ENCODE peak calls at places on chromosomes 11 and 22, in five cellular contexts. One of them, this sample, is unnamed.

GRCh38 chr11:134485316-134485715 is 73.3 kb upstream of the B3GAT1 start:
- DNase-seq in stimulated activated CD4-positive, alpha-beta T cell treated with anti-CD3 and anti-CD28 coated beads, Interleukin-12 subunit alpha, Interleukin-12 subunit beta, amount 100 ng/mL, for 48 hours: no peak
- DNase-seq in activated T-cell treated with anti-CD3 and anti-CD28 coated beads for 24 hours: no peak
- DNase-seq in trophoblast cell: no peak
- DNase-seq in NCI-H1105 treated with DMSO at 0.1 percent for 48 hours: no peak
- DNase-seq in this sample: no peak

GRCh38 chr11:69049490-69049867 is 747 bp downstream of the TPCN2 start:
- DNase-seq in stimulated activated CD4-positive, alpha-beta T cell treated with anti-CD3 and anti-CD28 coated beads, Interleukin-12 subunit alpha, Interleukin-12 subunit beta, amount 100 ng/mL, for 48 hours: no peak
- DNase-seq in activated T-cell treated with anti-CD3 and anti-CD28 coated beads for 24 hours: no peak
- DNase-seq in trophoblast cell: no peak
- DNase-seq in NCI-H1105 treated with DMSO at 0.1 percent for 48 hours: no peak
- DNase-seq in this sample: no peak

GRCh38 chr11:74072721-74073120 is 63.8 kb upstream of the UCP3 start:
- DNase-seq in stimulated activated CD4-positive, alpha-beta T cell treated with anti-CD3 and anti-CD28 coated beads, Interleukin-12 subunit alpha, Interleukin-12 subunit beta, amount 100 ng/mL, for 48 hours: no peak
- DNase-seq in activated T-cell treated with anti-CD3 and anti-CD28 coated beads for 24 hours: no peak
- DNase-seq in trophoblast cell: no peak
- DNase-seq in NCI-H1105 treated with DMSO at 0.1 percent for 48 hours: peak
- DNase-seq in this sample: no peak

GRCh38 chr11:120858740-120859139 is 165.2 kb upstream of the TBCEL start:
- DNase-seq in stimulated activated CD4-positive, alpha-beta T cell treated with anti-CD3 and anti-CD28 coated beads, Interleukin-12 subunit alpha, Interleukin-12 subunit beta, amount 100 ng/mL, for 48 hours: no peak
- DNase-seq in activated T-cell treated with anti-CD3 and anti-CD28 coated beads for 24 hours: no peak
- DNase-seq in trophoblast cell: peak
- DNase-seq in NCI-H1105 treated with DMSO at 0.1 percent for 48 hours: no peak
- DNase-seq in this sample: no peak

GRCh38 chr22:38205261-38206128 is 3.7 kb downstream of the MAFF start:
- DNase-seq in stimulated activated CD4-positive, alpha-beta T cell treated with anti-CD3 and anti-CD28 coated beads, Interleukin-12 subunit alpha, Interleukin-12 subunit beta, amount 100 ng/mL, for 48 hours: no peak
- DNase-seq in activated T-cell treated with anti-CD3 and anti-CD28 coated beads for 24 hours: no peak
- DNase-seq in trophoblast cell: no peak
- DNase-seq in NCI-H1105 treated with DMSO at 0.1 percent for 48 hours: no peak
- DNase-seq in this sample: peak

GRCh38 chr11:3942160-3942955 is 86.9 kb downstream of the STIM1 start:
- DNase-seq in stimulated activated CD4-positive, alpha-beta T cell treated with anti-CD3 and anti-CD28 coated beads, Interleukin-12 subunit alpha, Interleukin-12 subunit beta, amount 100 ng/mL, for 48 hours: no peak
- DNase-seq in activated T-cell treated with anti-CD3 and anti-CD28 coated beads for 24 hours: no peak
- DNase-seq in trophoblast cell: no peak
- DNase-seq in NCI-H1105 treated with DMSO at 0.1 percent for 48 hours: no peak
- DNase-seq in this sample: no peak

GRCh38 chr11:111336582-111337256 is 38.4 kb downstream of the POU2AF3 start:
- DNase-seq in stimulated activated CD4-positive, alpha-beta T cell treated with anti-CD3 and anti-CD28 coated beads, Interleukin-12 subunit alpha, Interleukin-12 subunit beta, amount 100 ng/mL, for 48 hours: no peak
- DNase-seq in activated T-cell treated with anti-CD3 and anti-CD28 coated beads for 24 hours: no peak
- DNase-seq in trophoblast cell: peak
- DNase-seq in NCI-H1105 treated with DMSO at 0.1 percent for 48 hours: no peak
- DNase-seq in this sample: no peak

GRCh38 chr22:46107089-46107664 is 43.1 kb upstream of the PPARA start:
- DNase-seq in stimulated activated CD4-positive, alpha-beta T cell treated with anti-CD3 and anti-CD28 coated beads, Interleukin-12 subunit alpha, Interleukin-12 subunit beta, amount 100 ng/mL, for 48 hours: no peak
- DNase-seq in activated T-cell treated with anti-CD3 and anti-CD28 coated beads for 24 hours: no peak
- DNase-seq in trophoblast cell: no peak
- DNase-seq in NCI-H1105 treated with DMSO at 0.1 percent for 48 hours: peak
- DNase-seq in this sample: peak

GRCh38 chr11:44565746-44566558 is 489 bp downstream of the CD82 start:
- DNase-seq in stimulated activated CD4-positive, alpha-beta T cell treated with anti-CD3 and anti-CD28 coated beads, Interleukin-12 subunit alpha, Interleukin-12 subunit beta, amount 100 ng/mL, for 48 hours: no peak
- DNase-seq in activated T-cell treated with anti-CD3 and anti-CD28 coated beads for 24 hours: no peak
- DNase-seq in trophoblast cell: no peak
- DNase-seq in NCI-H1105 treated with DMSO at 0.1 percent for 48 hours: peak
- DNase-seq in this sample: no peak

GRCh38 chr11:77346906-77347603 is 45.6 kb upstream of the GDPD4 start:
- DNase-seq in stimulated activated CD4-positive, alpha-beta T cell treated with anti-CD3 and anti-CD28 coated beads, Interleukin-12 subunit alpha, Interleukin-12 subunit beta, amount 100 ng/mL, for 48 hours: no peak
- DNase-seq in activated T-cell treated with anti-CD3 and anti-CD28 coated beads for 24 hours: no peak
- DNase-seq in trophoblast cell: peak
- DNase-seq in NCI-H1105 treated with DMSO at 0.1 percent for 48 hours: no peak
- DNase-seq in this sample: no peak

GRCh38 chr11:134116210-134116609 is 47.3 kb downstream of the JAM3 start:
- DNase-seq in stimulated activated CD4-positive, alpha-beta T cell treated with anti-CD3 and anti-CD28 coated beads, Interleukin-12 subunit alpha, Interleukin-12 subunit beta, amount 100 ng/mL, for 48 hours: no peak
- DNase-seq in activated T-cell treated with anti-CD3 and anti-CD28 coated beads for 24 hours: no peak
- DNase-seq in trophoblast cell: no peak
- DNase-seq in NCI-H1105 treated with DMSO at 0.1 percent for 48 hours: no peak
- DNase-seq in this sample: no peak

GRCh38 chr11:74809820-74810219 is 61.2 kb downstream of the RNF169 start:
- DNase-seq in stimulated activated CD4-positive, alpha-beta T cell treated with anti-CD3 and anti-CD28 coated beads, Interleukin-12 subunit alpha, Interleukin-12 subunit beta, amount 100 ng/mL, for 48 hours: no peak
- DNase-seq in activated T-cell treated with anti-CD3 and anti-CD28 coated beads for 24 hours: no peak
- DNase-seq in trophoblast cell: no peak
- DNase-seq in NCI-H1105 treated with DMSO at 0.1 percent for 48 hours: no peak
- DNase-seq in this sample: no peak

GRCh38 chr11:111944139-111944538 is 7.0 kb downstream of the DIXDC1 start:
- DNase-seq in stimulated activated CD4-positive, alpha-beta T cell treated with anti-CD3 and anti-CD28 coated beads, Interleukin-12 subunit alpha, Interleukin-12 subunit beta, amount 100 ng/mL, for 48 hours: no peak
- DNase-seq in activated T-cell treated with anti-CD3 and anti-CD28 coated beads for 24 hours: no peak
- DNase-seq in trophoblast cell: peak
- DNase-seq in NCI-H1105 treated with DMSO at 0.1 percent for 48 hours: no peak
- DNase-seq in this sample: no peak

GRCh38 chr11:109203176-109203575 is 218.8 kb upstream of the C11orf87 start:
- DNase-seq in stimulated activated CD4-positive, alpha-beta T cell treated with anti-CD3 and anti-CD28 coated beads, Interleukin-12 subunit alpha, Interleukin-12 subunit beta, amount 100 ng/mL, for 48 hours: no peak
- DNase-seq in activated T-cell treated with anti-CD3 and anti-CD28 coated beads for 24 hours: no peak
- DNase-seq in trophoblast cell: no peak
- DNase-seq in NCI-H1105 treated with DMSO at 0.1 percent for 48 hours: no peak
- DNase-seq in this sample: no peak

GRCh38 chr11:9210922-9211320 is 54.2 kb downstream of the DENND5A start:
- DNase-seq in stimulated activated CD4-positive, alpha-beta T cell treated with anti-CD3 and anti-CD28 coated beads, Interleukin-12 subunit alpha, Interleukin-12 subunit beta, amount 100 ng/mL, for 48 hours: no peak
- DNase-seq in activated T-cell treated with anti-CD3 and anti-CD28 coated beads for 24 hours: no peak
- DNase-seq in trophoblast cell: no peak
- DNase-seq in NCI-H1105 treated with DMSO at 0.1 percent for 48 hours: no peak
- DNase-seq in this sample: no peak

GRCh38 chr22:23306438-23306921 is 126.2 kb downstream of the BCR start:
- DNase-seq in stimulated activated CD4-positive, alpha-beta T cell treated with anti-CD3 and anti-CD28 coated beads, Interleukin-12 subunit alpha, Interleukin-12 subunit beta, amount 100 ng/mL, for 48 hours: no peak
- DNase-seq in activated T-cell treated with anti-CD3 and anti-CD28 coated beads for 24 hours: no peak
- DNase-seq in trophoblast cell: no peak
- DNase-seq in NCI-H1105 treated with DMSO at 0.1 percent for 48 hours: no peak
- DNase-seq in this sample: peak

GRCh38 chr11:35389897-35390462 is 29.4 kb downstream of the SLC1A2 start:
- DNase-seq in stimulated activated CD4-positive, alpha-beta T cell treated with anti-CD3 and anti-CD28 coated beads, Interleukin-12 subunit alpha, Interleukin-12 subunit beta, amount 100 ng/mL, for 48 hours: peak
- DNase-seq in activated T-cell treated with anti-CD3 and anti-CD28 coated beads for 24 hours: no peak
- DNase-seq in trophoblast cell: no peak
- DNase-seq in NCI-H1105 treated with DMSO at 0.1 percent for 48 hours: no peak
- DNase-seq in this sample: no peak

GRCh38 chr11:57210731-57211335 is 26.2 kb downstream of the APLNR start:
- DNase-seq in stimulated activated CD4-positive, alpha-beta T cell treated with anti-CD3 and anti-CD28 coated beads, Interleukin-12 subunit alpha, Interleukin-12 subunit beta, amount 100 ng/mL, for 48 hours: no peak
- DNase-seq in activated T-cell treated with anti-CD3 and anti-CD28 coated beads for 24 hours: no peak
- DNase-seq in trophoblast cell: no peak
- DNase-seq in NCI-H1105 treated with DMSO at 0.1 percent for 48 hours: no peak
- DNase-seq in this sample: no peak

GRCh38 chr22:43293661-43294392 is 49.3 kb downstream of the SCUBE1 start:
- DNase-seq in stimulated activated CD4-positive, alpha-beta T cell treated with anti-CD3 and anti-CD28 coated beads, Interleukin-12 subunit alpha, Interleukin-12 subunit beta, amount 100 ng/mL, for 48 hours: no peak
- DNase-seq in activated T-cell treated with anti-CD3 and anti-CD28 coated beads for 24 hours: no peak
- DNase-seq in trophoblast cell: peak
- DNase-seq in NCI-H1105 treated with DMSO at 0.1 percent for 48 hours: no peak
- DNase-seq in this sample: peak

GRCh38 chr22:36554101-36554500 is 25.1 kb upstream of the EIF3D start:
- DNase-seq in stimulated activated CD4-positive, alpha-beta T cell treated with anti-CD3 and anti-CD28 coated beads, Interleukin-12 subunit alpha, Interleukin-12 subunit beta, amount 100 ng/mL, for 48 hours: no peak
- DNase-seq in activated T-cell treated with anti-CD3 and anti-CD28 coated beads for 24 hours: no peak
- DNase-seq in trophoblast cell: no peak
- DNase-seq in NCI-H1105 treated with DMSO at 0.1 percent for 48 hours: no peak
- DNase-seq in this sample: no peak

GRCh38 chr11:123943738-123944137 is at the start of gene OR6T1:
- DNase-seq in stimulated activated CD4-positive, alpha-beta T cell treated with anti-CD3 and anti-CD28 coated beads, Interleukin-12 subunit alpha, Interleukin-12 subunit beta, amount 100 ng/mL, for 48 hours: no peak
- DNase-seq in activated T-cell treated with anti-CD3 and anti-CD28 coated beads for 24 hours: no peak
- DNase-seq in trophoblast cell: no peak
- DNase-seq in NCI-H1105 treated with DMSO at 0.1 percent for 48 hours: no peak
- DNase-seq in this sample: no peak

GRCh38 chr22:39471421-39472141 is 14.8 kb downstream of the MGAT3 start:
- DNase-seq in stimulated activated CD4-positive, alpha-beta T cell treated with anti-CD3 and anti-CD28 coated beads, Interleukin-12 subunit alpha, Interleukin-12 subunit beta, amount 100 ng/mL, for 48 hours: no peak
- DNase-seq in activated T-cell treated with anti-CD3 and anti-CD28 coated beads for 24 hours: no peak
- DNase-seq in trophoblast cell: peak
- DNase-seq in NCI-H1105 treated with DMSO at 0.1 percent for 48 hours: no peak
- DNase-seq in this sample: no peak

GRCh38 chr11:77207618-77208313 is 79.7 kb downstream of the MYO7A start:
- DNase-seq in stimulated activated CD4-positive, alpha-beta T cell treated with anti-CD3 and anti-CD28 coated beads, Interleukin-12 subunit alpha, Interleukin-12 subunit beta, amount 100 ng/mL, for 48 hours: no peak
- DNase-seq in activated T-cell treated with anti-CD3 and anti-CD28 coated beads for 24 hours: no peak
- DNase-seq in trophoblast cell: no peak
- DNase-seq in NCI-H1105 treated with DMSO at 0.1 percent for 48 hours: no peak
- DNase-seq in this sample: no peak

GRCh38 chr11:27599217-27599616 is 92.6 kb upstream of the LIN7C start:
- DNase-seq in stimulated activated CD4-positive, alpha-beta T cell treated with anti-CD3 and anti-CD28 coated beads, Interleukin-12 subunit alpha, Interleukin-12 subunit beta, amount 100 ng/mL, for 48 hours: no peak
- DNase-seq in activated T-cell treated with anti-CD3 and anti-CD28 coated beads for 24 hours: no peak
- DNase-seq in trophoblast cell: no peak
- DNase-seq in NCI-H1105 treated with DMSO at 0.1 percent for 48 hours: no peak
- DNase-seq in this sample: no peak